ENCODE peak calls at places on chromosomes 6 and 20, in ten cellular contexts. M is breast epithelium, R is transverse colon, D is Panc1, P is spleen, H is stomach, N is GM12878, O is sigmoid colon, Z is HCT116, Y is HepG2. F is an unnamed sample.

GRCh38 chr6:142542704-142543233 is 241.0 kb downstream of the ADGRG6 start:
- DNase-seq in Z (peak), M (no peak), H (peak), O (peak), N (no peak), R (peak), D (no peak), P (no peak), Y (no peak), F (no peak)

GRCh38 chr6:140354296-140354695 is 979.8 kb upstream of the CITED2 start:
- DNase-seq in Z (no peak), D (no peak), P (no peak), N (no peak), O (no peak), M (no peak), Y (no peak), R (no peak), H (no peak), F (no peak)

GRCh38 chr20:56788041-56788670 is 159.1 kb downstream of the TFAP2C start:
- DNase-seq in N (no peak), R (peak), D (peak), O (peak), P (peak), H (no peak), M (no peak), Y (peak), Z (peak), F (no peak)

GRCh38 chr6:116106146-116106545 is 5.5 kb downstream of the NT5DC1 start:
- DNase-seq in R (no peak), O (no peak), D (no peak), P (no peak), Z (no peak), M (no peak), N (no peak), Y (no peak), H (no peak), F (no peak)

GRCh38 chr20:3661836-3662665 is 1.1 kb downstream of the GFRA4 start:
- DNase-seq in H (no peak), R (no peak), P (no peak), O (peak), N (no peak), M (no peak), D (no peak), Z (no peak), Y (no peak), F (no peak)

GRCh38 chr20:64161595-64162238 is 2.5 kb upstream of the MYT1 start:
- DNase-seq in P (no peak), Z (no peak), M (no peak), O (no peak), N (no peak), R (peak), Y (peak), D (no peak), H (no peak), F (no peak)

GRCh38 chr20:16575390-16576140 is 2.3 kb upstream of the KIF16B start:
- DNase-seq in R (no peak), P (no peak), D (no peak), N (no peak), H (no peak), Y (no peak), M (no peak), Z (no peak), O (no peak), F (no peak)

GRCh38 chr6:72984981-72985665 is 240.2 kb downstream of the KHDC1L start:
- DNase-seq in Z (no peak), O (no peak), H (no peak), P (no peak), M (no peak), Y (no peak), N (no peak), R (no peak), D (no peak), F (no peak)

GRCh38 chr6:141667580-141668309 is 465.0 kb upstream of the GJE1 start:
- DNase-seq in H (no peak), R (no peak), Z (no peak), P (no peak), Y (no peak), O (no peak), M (no peak), N (no peak), D (no peak), F (no peak)

GRCh38 chr6:144331610-144332009 is 46.5 kb downstream of the UTRN start:
- DNase-seq in D (no peak), P (no peak), Z (no peak), Y (no peak), N (no peak), O (no peak), R (no peak), M (no peak), H (no peak), F (no peak)

GRCh38 chr20:51042657-51043247 is 19.8 kb upstream of the KCNG1 start:
- DNase-seq in M (peak), Y (peak), H (no peak), Z (peak), R (no peak), N (no peak), D (no peak), P (peak), O (no peak), F (no peak)

GRCh38 chr20:63884506-63885263 is 10.2 kb upstream of the DNAJC5 start:
- DNase-seq in H (peak), R (no peak), N (no peak), P (peak), D (no peak), Z (no peak), Y (no peak), O (no peak), M (peak), F (no peak)

GRCh38 chr6:42520786-42521607 is 42.8 kb upstream of the UBR2 start:
- DNase-seq in Z (peak), R (no peak), D (no peak), P (no peak), H (no peak), Y (no peak), O (no peak), M (no peak), N (peak), F (no peak)

GRCh38 chr20:50013976-50014375 is 31.2 kb downstream of the SNAI1 start:
- DNase-seq in Y (no peak), O (no peak), Z (no peak), M (no peak), H (no peak), P (no peak), N (no peak), D (no peak), R (no peak), F (no peak)

GRCh38 chr6:4435981-4436445 is 300.6 kb upstream of the ECI2 start:
- DNase-seq in R (no peak), P (no peak), H (no peak), Y (no peak), D (no peak), N (no peak), Z (no peak), M (no peak), O (no peak), F (no peak)

GRCh38 chr20:9068896-9069663 is at the start of gene PLCB4:
- DNase-seq in H (peak), O (peak), R (peak), D (no peak), P (no peak), N (no peak), M (peak), Y (no peak), Z (no peak), F (peak)

GRCh38 chr6:16391451-16391912 is 153.1 kb downstream of the GMPR start:
- DNase-seq in D (no peak), O (no peak), P (no peak), R (no peak), M (no peak), Y (no peak), Z (no peak), N (no peak), H (no peak), F (no peak)

GRCh38 chr6:156774872-156775405 is 2.2 kb upstream of the ARID1B start:
- DNase-seq in H (no peak), O (no peak), P (no peak), Y (no peak), D (no peak), Z (no peak), N (no peak), M (no peak), R (peak), F (no peak)

DNA sequence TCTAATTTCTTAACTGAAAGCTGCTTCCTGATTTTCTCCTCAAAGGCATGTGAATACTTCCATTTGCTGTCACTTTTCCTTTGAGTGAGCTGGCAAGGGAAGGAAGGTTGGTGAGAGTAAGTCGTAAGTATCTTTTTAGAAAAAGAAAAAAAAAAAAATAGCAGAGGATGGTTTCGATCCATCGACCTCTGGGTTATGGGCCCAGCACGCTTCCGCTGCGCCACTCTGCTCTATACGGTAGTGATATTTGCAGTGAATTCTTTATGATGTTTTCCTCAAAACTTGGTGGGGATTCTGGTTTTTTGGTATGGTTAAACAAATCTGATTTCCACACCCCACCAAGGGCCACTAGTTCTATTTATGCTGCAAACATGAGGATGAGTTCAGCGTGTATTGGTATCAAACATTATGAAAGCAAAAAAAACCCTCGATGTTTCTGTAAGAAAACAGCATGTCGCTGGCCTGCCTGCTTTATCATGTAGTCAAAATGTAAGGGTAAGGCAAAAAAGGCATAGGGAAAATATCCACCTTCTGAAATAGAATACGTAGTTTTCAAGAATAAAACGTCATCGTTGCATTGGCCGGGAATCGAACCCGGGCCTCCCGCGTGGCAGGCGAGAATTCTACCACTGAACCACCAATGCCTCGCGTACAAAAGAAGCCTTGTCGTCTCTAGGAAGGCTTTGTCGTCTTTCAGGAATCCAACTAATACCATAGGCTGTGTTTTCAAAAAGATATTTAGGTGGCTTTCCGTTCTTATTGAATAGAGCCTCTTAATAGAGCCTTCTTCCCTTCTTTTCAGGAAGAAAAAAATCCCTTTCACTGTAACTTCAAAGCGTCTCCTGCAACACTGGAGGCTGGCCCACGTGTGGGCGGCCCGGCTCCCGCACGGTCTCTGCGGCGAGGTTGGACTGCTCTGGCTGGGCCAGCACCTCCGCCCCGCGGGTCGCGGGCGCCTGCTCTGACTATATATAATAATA is 9.6 kb downstream of the OR2B2 start:
- DNase-seq in R (peak), P (peak), D (no peak), Y (peak), N (peak), M (peak), O (peak), H (peak), Z (peak), F (no peak)
- TF ChIP-seq POLR2AphosphoS5 in R (no peak), P (peak), D (no peak), Y (no peak), N (no peak), M (peak), O (no peak), H (no peak), Z (no peak), F (peak)

GRCh38 chr6:158707120-158707519 is 57.3 kb downstream of the SYTL3 start:
- DNase-seq in Y (no peak), N (no peak), P (no peak), Z (peak), O (peak), M (no peak), H (peak), R (peak), D (no peak), F (no peak)
- TF ChIP-seq POLR2AphosphoS5 in Y (no peak), N (no peak), P (no peak), Z (peak), O (peak), M (no peak), H (peak), R (peak), D (no peak), F (no peak)

GRCh38 chr6:17904491-17905120 is 82.8 kb downstream of the KIF13A start:
- DNase-seq in N (no peak), O (no peak), D (no peak), R (no peak), Z (no peak), H (no peak), M (no peak), Y (no peak), P (no peak), F (no peak)

GRCh38 chr6:17908831-17909230 is 78.6 kb downstream of the KIF13A start:
- DNase-seq in M (no peak), R (no peak), D (no peak), P (no peak), Z (no peak), N (no peak), Y (peak), H (no peak), O (no peak), F (no peak)

GRCh38 chr6:17910178-17910577 is 77.3 kb downstream of the KIF13A start:
- DNase-seq in Z (no peak), D (no peak), H (no peak), Y (no peak), R (no peak), P (no peak), N (no peak), O (no peak), M (no peak), F (no peak)

GRCh38 chr6:17905611-17906592 is 81.5 kb downstream of the KIF13A start:
- DNase-seq in H (no peak), D (no peak), Z (no peak), P (no peak), N (no peak), M (no peak), Y (no peak), R (no peak), O (no peak), F (peak)

GRCh38 chr6:17907467-17908229 is 79.8 kb downstream of the KIF13A start:
- DNase-seq in Y (peak), D (peak), O (peak), N (no peak), Z (peak), M (no peak), P (peak), H (peak), R (peak), F (peak)
- TF ChIP-seq POLR2AphosphoS5 in Y (no peak), D (no peak), O (peak), N (no peak), Z (peak), M (peak), P (peak), H (peak), R (peak), F (peak)

GRCh38 chr6:7107578-7108195 is at the start of gene RREB1:
- DNase-seq in M (peak), P (peak), H (peak), Y (peak), O (peak), R (peak), Z (peak), D (no peak), N (no peak), F (no peak)
- TF ChIP-seq POLR2AphosphoS5 in M (peak), P (peak), H (peak), Y (no peak), O (peak), R (peak), Z (peak), D (no peak), N (no peak), F (peak)

DNA sequence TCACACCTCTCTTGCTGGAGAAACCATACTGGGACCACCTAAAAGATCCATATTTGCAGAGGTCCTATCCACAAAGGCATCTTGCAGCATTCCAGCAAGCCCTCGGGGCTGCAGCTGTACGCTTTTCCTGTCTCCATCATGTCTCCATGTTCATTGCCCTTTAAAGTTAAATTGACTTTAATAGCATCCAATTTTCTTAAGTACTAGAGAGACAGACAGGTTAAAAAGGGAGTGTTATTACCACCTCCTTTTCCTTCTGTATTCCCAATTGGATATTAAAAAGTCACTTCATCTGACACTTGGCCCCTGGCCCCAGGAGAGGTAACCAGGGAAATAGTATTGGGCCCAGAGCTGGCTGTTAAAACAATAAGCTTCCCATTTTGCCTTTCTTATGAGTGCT is 178.6 kb downstream of the UNC5CL start:
- DNase-seq in D (no peak), H (no peak), M (no peak), P (no peak), R (no peak), N (no peak), Z (no peak), Y (no peak), O (no peak), F (no peak)
- TF ChIP-seq POLR2AphosphoS5 in D (no peak), H (no peak), M (no peak), P (no peak), R (no peak), N (no peak), Z (no peak), Y (no peak), O (no peak), F (no peak)

DNA sequence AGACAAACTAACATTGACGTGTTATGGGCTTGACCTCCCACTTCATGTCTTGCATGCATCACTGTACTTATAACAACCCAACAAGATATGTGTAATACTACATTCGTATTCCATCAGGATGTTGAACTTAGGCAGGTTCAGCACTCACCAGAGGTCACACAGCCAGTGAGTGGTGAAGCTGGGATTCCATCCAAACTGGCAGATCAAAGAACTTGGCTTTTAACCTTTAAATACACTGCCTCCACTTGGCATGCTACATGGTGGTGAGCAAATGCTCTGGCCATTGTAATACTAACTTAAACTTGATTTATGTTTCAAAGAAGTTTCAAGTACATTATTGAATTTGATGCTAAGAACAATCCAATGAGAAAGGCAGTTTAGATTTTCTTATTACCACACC is 10.7 kb upstream of the HDDC2 start:
- DNase-seq in O (no peak), R (no peak), D (no peak), N (no peak), Z (no peak), P (no peak), H (peak), M (no peak), Y (no peak), F (no peak)
- TF ChIP-seq POLR2AphosphoS5 in O (no peak), R (no peak), D (no peak), N (no peak), Z (no peak), P (no peak), H (no peak), M (no peak), Y (no peak), F (no peak)

GRCh38 chr20:31722388-31723281 is at the start of gene BCL2L1:
- DNase-seq in P (peak), R (peak), Y (peak), N (no peak), H (peak), M (peak), D (no peak), O (peak), Z (peak), F (no peak)

GRCh38 chr20:31721408-31722332 is 998 bp downstream of the BCL2L1 start:
- DNase-seq in H (peak), Z (no peak), O (no peak), P (peak), M (no peak), Y (no peak), N (no peak), D (no peak), R (peak), F (no peak)

GRCh38 chr20:31719644-31720485 is 2.8 kb downstream of the BCL2L1 start:
- DNase-seq in H (peak), R (peak), M (no peak), N (no peak), D (no peak), O (no peak), P (no peak), Y (peak), Z (no peak), F (no peak)

GRCh38 chr20:31720486-31721407 is 1.9 kb downstream of the BCL2L1 start:
- DNase-seq in M (no peak), O (no peak), N (no peak), Y (peak), P (no peak), H (peak), R (peak), D (no peak), Z (no peak), F (no peak)

DNA sequence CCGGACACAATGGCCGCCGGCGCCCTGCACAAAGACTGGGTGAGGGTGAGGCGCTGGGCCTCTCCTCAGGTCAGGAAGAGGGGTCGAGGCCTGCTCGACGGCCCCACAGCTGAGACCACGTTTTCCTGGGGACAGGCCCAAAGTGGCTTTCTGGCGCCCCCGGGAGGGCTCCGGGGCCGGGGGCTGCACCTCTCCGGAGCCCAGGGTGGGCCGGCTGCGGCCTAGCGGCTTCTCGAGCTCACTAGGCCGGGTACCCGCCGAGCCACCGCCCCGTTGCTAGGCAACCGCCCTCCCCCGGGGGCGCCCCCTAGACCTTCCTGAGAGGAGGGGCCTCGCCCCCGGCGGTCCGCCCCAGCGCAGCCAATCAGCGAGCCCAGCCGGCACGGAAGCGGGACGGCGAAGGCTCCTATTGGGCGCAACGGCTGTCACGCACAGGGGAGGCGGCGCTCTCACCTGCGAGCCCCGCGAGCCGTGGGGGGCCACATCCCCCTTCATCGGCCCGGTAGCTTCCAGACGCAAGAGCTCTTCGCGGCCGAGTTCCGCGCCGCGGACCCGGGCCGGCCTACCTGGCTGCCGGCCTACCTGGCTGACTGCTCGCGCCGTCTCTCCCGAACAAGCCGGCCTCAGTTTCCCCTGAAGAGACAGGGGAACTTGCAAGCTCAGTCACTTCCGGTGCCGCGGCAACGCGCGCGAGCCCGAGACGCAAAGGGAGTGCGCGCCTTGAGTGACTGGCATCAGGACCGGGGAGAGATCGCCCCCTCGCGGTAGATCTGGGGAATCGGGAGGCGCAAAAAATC is 812 bp upstream of the BCL2L1 start:
- DNase-seq in D (peak), N (peak), P (peak), M (peak), O (peak), H (peak), Z (peak), R (peak), Y (peak), F (peak)
- TF ChIP-seq POLR2AphosphoS5 in D (peak), N (no peak), P (peak), M (peak), O (peak), H (peak), Z (peak), R (peak), Y (peak), F (peak)

F was measured in SK-N-MC.